ENCODE peak calls at places on chromosomes 1 and 21, in eight cellular contexts. R is GM23338; K is stimulated activated CD4-positive, alpha-beta T cell treated with anti-CD3 and anti-CD28 coated beads, Interleukin-12 subunit alpha, Interleukin-12 subunit beta, amount 100 ng/mL, for 4 hours; S is choroid plexus epithelial cell; M is NCI-H1930; X is GM10248; I is T-helper 2 cell; O is nucleus accumbens. A is an unnamed sample.

GRCh38 chr21:42063206-42063577 is 7.9 kb upstream of the UMODL1 start:
- DNase-seq in R (no peak), K (no peak), S (no peak), I (no peak), X (no peak), O (no peak), M (no peak), A (no peak)

GRCh38 chr1:16122916-16123315 is 33.0 kb downstream of the EPHA2 start:
- DNase-seq in M (no peak), X (no peak), R (no peak), S (peak; percentile 95), O (no peak), K (no peak), I (no peak), A (peak; percentile 6)

GRCh38 chr1:56535949-56536348 is 43.4 kb downstream of the PLPP3 start:
- DNase-seq in X (no peak), O (no peak), R (no peak), K (no peak), M (no peak), S (no peak), I (no peak), A (no peak)

GRCh38 chr1:3040004-3040403 is 18.7 kb downstream of the ACTRT2 start:
- DNase-seq in I (no peak), O (no peak), R (no peak), X (no peak), M (no peak), S (no peak), K (no peak), A (no peak)

GRCh38 chr1:119008483-119009299 is 20.5 kb upstream of the TBX15 start:
- DNase-seq in R (peak; percentile 79), I (no peak), X (peak; percentile 67), K (no peak), O (no peak), M (no peak), S (peak; percentile 91), A (peak; percentile 47)

GRCh38 chr1:180231506-180232420 is 1.7 kb downstream of the LHX4 start:
- DNase-seq in X (peak; percentile 42), R (peak; percentile 85), I (no peak), K (peak; percentile 16), S (peak; percentile 63), O (no peak), M (peak; percentile 15), A (peak; percentile 63)

GRCh38 chr1:39391741-39392679 is 99.4 kb upstream of the BMP8A start:
- DNase-seq in M (no peak), S (peak; percentile 84), R (peak; percentile 37), I (no peak), X (no peak), K (no peak), O (peak; percentile 18), A (no peak)

GRCh38 chr1:201181726-201182125 is 8.9 kb upstream of the IGFN1 start:
- DNase-seq in R (no peak), X (no peak), O (no peak), K (no peak), M (no peak), I (no peak), S (no peak), A (no peak)

GRCh38 chr21:41749286-41749685 is 17.6 kb downstream of the RIPK4 start:
- DNase-seq in K (no peak), O (no peak), I (no peak), X (no peak), R (no peak), M (no peak), S (no peak), A (no peak)

GRCh38 chr1:241666419-241666818 is 14.3 kb downstream of the WDR64 start:
- DNase-seq in R (no peak), K (no peak), I (no peak), X (no peak), M (no peak), O (no peak), S (no peak), A (no peak)

GRCh38 chr1:153774780-153775431 is at the start of gene SLC27A3:
- DNase-seq in S (peak; percentile 37), O (no peak), K (peak; percentile 25), I (no peak), R (peak; percentile 64), X (no peak), M (peak; percentile 26), A (no peak)

GRCh38 chr1:6686294-6686693 is 15.3 kb downstream of the DNAJC11 start:
- DNase-seq in I (no peak), R (no peak), X (no peak), M (no peak), O (no peak), S (peak; percentile 10), K (no peak), A (no peak)

GRCh38 chr1:27478098-27478497 is 11.9 kb downstream of the WASF2 start:
- DNase-seq in I (no peak), K (no peak), X (no peak), O (no peak), S (no peak), M (no peak), R (no peak), A (peak; percentile 25)

A was measured in Jurkat, Clone E6-1.